ENCODE peak calls at places on chromosomes 16 and 17, in eight cellular contexts. P is heart left ventricle, S is tibial artery, X is AG09309, T is transverse colon, O is Calu3, R is OCI-LY7, I is fibroblast of villous mesenchyme. E is an unnamed sample.

GRCh38 chr17:17021194-17021863 is 20.9 kb upstream of the MPRIP start:
- DNase-seq in X (no peak), I (no peak), O (peak; percentile 62), T (peak; percentile 54), R (no peak), S (peak; percentile 87), P (peak; percentile 73), E (no peak)

GRCh38 chr17:78477913-78478756 is 99.1 kb downstream of the DNAH17 start:
- DNase-seq in R (no peak), T (no peak), P (no peak), S (no peak), I (no peak), X (no peak), O (no peak), E (no peak)

GRCh38 chr17:77692571-77693161 is 265.8 kb upstream of the TNRC6C start:
- DNase-seq in P (no peak), O (no peak), R (no peak), S (peak; percentile 66), T (no peak), I (peak; percentile 2), X (no peak), E (no peak)

GRCh38 chr17:50532452-50533024 is at the start of gene EPN3:
- DNase-seq in I (no peak), O (peak; percentile 95), T (peak; percentile 82), S (no peak), R (no peak), P (no peak), X (no peak), E (no peak)

GRCh38 chr16:74868501-74868900 is 93.9 kb upstream of the FA2H start:
- DNase-seq in T (no peak), X (no peak), I (peak; percentile 18), S (no peak), R (peak; percentile 70), P (peak; percentile 23), O (no peak), E (no peak)

GRCh38 chr17:8311131-8311790 is 1.2 kb downstream of the ARHGEF15 start:
- DNase-seq in S (no peak), P (peak; percentile 59), T (no peak), X (no peak), I (no peak), R (no peak), O (no peak), E (no peak)

GRCh38 chr16:534089-534635 is 6.7 kb downstream of the CAPN15 start:
- DNase-seq in R (no peak), T (peak; percentile 87), O (peak; percentile 81), X (no peak), P (no peak), S (no peak), I (no peak), E (no peak)

GRCh38 chr16:20740007-20740883 is 1.4 kb downstream of the THUMPD1 start:
- DNase-seq in S (no peak), P (no peak), I (no peak), O (peak; percentile 43), R (peak; percentile 59), X (no peak), T (no peak), E (no peak)

GRCh38 chr16:3246876-3247275 is 9.6 kb downstream of the MEFV start:
- DNase-seq in O (no peak), S (no peak), I (no peak), P (no peak), T (no peak), R (no peak), X (no peak), E (no peak)

GRCh38 chr16:64455275-64455674 is 666.6 kb downstream of the CDH11 start:
- DNase-seq in X (no peak), R (peak; percentile 39), S (no peak), T (no peak), O (no peak), I (peak; percentile 35), P (no peak), E (no peak)
- TF ChIP-seq CTCF in X (no peak), R (peak; percentile 78), S (peak; percentile 9), T (no peak), O (no peak), I (peak; percentile 21), P (peak; percentile 19), E (no peak)

GRCh38 chr16:85586360-85587145 is 26.6 kb upstream of the GSE1 start:
- DNase-seq in S (peak; percentile 85), O (no peak), I (no peak), P (no peak), R (no peak), T (peak; percentile 46), X (no peak), E (no peak)
- TF ChIP-seq CTCF in S (no peak), O (no peak), I (no peak), P (no peak), R (no peak), T (no peak), X (no peak), E (no peak)

GRCh38 chr17:56325561-56325960 is 172.3 kb downstream of the ANKFN1 start:
- DNase-seq in X (no peak), I (no peak), S (no peak), T (no peak), O (no peak), R (no peak), P (no peak), E (no peak)
- TF ChIP-seq CTCF in X (no peak), I (no peak), S (no peak), T (no peak), O (no peak), R (no peak), P (no peak), E (no peak)

GRCh38 chr16:31134625-31135534 is 647 bp downstream of the PRSS8 start:
- DNase-seq in T (peak; percentile 77), R (no peak), I (no peak), S (peak; percentile 50), O (peak; percentile 79), X (no peak), P (no peak), E (no peak)
- TF ChIP-seq CTCF in T (peak; percentile 71), R (no peak), I (no peak), S (no peak), O (no peak), X (no peak), P (no peak), E (no peak)

GRCh38 chr17:4476017-4476416 is 22.7 kb upstream of the SPNS2 start:
- DNase-seq in S (no peak), P (no peak), X (no peak), I (no peak), T (peak; percentile 34), O (peak; percentile 38), R (no peak), E (no peak)
- TF ChIP-seq CTCF in S (no peak), P (no peak), X (no peak), I (no peak), T (no peak), O (no peak), R (no peak), E (no peak)

GRCh38 chr16:48210747-48211146 is 33.4 kb upstream of the LONP2 start:
- DNase-seq in P (no peak), R (no peak), O (no peak), S (peak; percentile 32), T (no peak), I (no peak), X (no peak), E (no peak)
- TF ChIP-seq CTCF in P (no peak), R (no peak), O (no peak), S (no peak), T (no peak), I (no peak), X (no peak), E (no peak)

DNA sequence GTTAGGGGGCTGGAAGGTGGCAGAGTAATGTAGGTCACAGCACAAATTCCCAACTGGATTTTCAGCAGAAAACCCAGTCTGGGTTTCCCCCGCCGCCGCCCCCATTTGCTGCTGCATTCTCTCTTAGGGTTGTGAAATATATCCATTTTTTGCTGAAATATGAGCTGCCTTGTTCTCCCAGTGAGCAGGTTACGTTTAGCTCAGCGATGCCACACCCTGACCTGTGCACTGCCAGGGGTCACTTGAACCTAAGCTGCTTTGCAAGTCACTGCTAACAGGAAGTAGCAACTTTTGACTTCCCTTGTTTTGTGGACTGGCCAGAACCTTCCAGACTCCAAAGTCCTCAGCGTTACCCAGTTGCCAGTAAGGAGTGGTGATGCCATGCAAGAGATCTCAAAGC is 274.1 kb downstream of the CPPED1 start:
- DNase-seq in S (no peak), O (no peak), I (no peak), R (no peak), X (no peak), T (no peak), P (no peak), E (no peak)
- TF ChIP-seq CTCF in S (no peak), O (no peak), I (no peak), R (no peak), X (no peak), T (no peak), P (no peak), E (no peak)

DNA sequence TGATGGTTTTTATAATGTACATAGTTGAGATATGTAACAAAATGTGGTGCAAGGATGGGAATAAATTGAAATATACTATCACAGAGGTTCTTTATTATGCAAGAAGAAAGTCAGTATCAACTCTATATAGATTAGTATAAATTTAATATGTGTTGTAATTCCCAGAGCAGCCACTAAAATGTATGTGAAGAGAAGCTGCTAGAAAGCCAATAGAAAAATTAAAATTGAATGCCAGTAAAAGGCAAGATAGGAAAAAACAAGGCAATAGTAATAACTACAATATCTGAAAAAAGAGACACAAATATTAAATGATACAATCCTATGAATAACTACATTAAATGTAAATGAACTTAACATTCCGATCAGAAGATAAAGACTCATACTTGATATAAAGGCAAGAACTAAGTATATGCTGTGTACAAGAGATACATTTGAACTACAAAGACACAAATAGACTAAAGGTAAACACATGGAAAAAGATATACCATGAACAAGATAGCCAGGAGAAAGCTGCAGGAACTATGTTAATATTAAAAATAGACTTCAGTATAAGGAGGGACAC is 92.0 kb downstream of the ABCA8 start:
- DNase-seq in T (no peak), S (no peak), I (no peak), X (no peak), R (no peak), P (no peak), O (no peak), E (no peak)
- TF ChIP-seq CTCF in T (no peak), S (no peak), I (no peak), X (no peak), R (peak; percentile 43), P (no peak), O (no peak), E (no peak)

DNA sequence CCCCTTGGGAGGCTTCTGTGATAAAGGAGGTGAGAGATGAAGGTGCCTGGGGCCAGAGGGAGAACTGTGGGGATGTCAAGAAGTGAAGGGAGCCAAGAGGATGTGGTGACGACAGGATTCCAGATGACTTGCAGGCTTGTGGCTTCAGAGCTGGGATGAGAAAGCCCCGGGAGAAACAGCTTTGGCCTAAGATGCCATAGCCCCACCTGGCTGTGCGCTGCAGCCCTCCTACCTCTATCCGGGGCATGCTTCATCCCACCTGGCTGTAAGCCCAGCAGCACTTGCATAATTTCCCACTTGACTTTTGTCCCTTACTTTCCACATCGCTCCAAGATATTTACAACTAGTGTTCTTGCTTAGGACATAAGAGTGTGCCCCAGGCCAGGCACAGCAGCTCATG is 29.3 kb downstream of the GINS3 start:
- DNase-seq in S (no peak), I (no peak), O (no peak), X (no peak), T (no peak), R (no peak), P (no peak), E (no peak)
- TF ChIP-seq CTCF in S (no peak), I (no peak), O (no peak), X (no peak), T (no peak), R (no peak), P (peak; percentile 23), E (no peak)